ENCODE peak calls at places on chromosomes 1 and 21, in eight cellular contexts. F is WERI-Rb-1; Z is A549; H is brain microvascular endothelial cell; W is ELF-1; P is GM04504; T is ELR; I is stimulated activated CD4-positive, alpha-beta T cell treated with anti-CD3 and anti-CD28 coated beads, Interleukin-2, amount 100 ng/mL, for 48 hours. E is an unnamed sample.

GRCh38 chr21:14321042-14321441 is 61.9 kb downstream of the HSPA13 start:
- DNase-seq in F (no peak), W (no peak), T (peak; percentile 46), I (no peak), P (no peak), H (peak; percentile 5), Z (no peak), E (peak; percentile 61)

GRCh38 chr1:224623743-224624333 is 7.7 kb downstream of the CNIH3 start:
- DNase-seq in T (peak; percentile 97), W (no peak), Z (no peak), I (peak; percentile 45), H (peak; percentile 96), P (peak; percentile 80), F (no peak), E (peak; percentile 85)

GRCh38 chr1:107277022-107277421 is 136.2 kb downstream of the NTNG1 start:
- DNase-seq in F (peak; percentile 74), H (peak; percentile 58), I (no peak), P (peak; percentile 46), T (peak; percentile 40), W (peak; percentile 50), Z (peak; percentile 34), E (peak; percentile 8)

GRCh38 chr1:178301141-178301540 is 195.6 kb downstream of the CLEC20A start:
- DNase-seq in T (no peak), Z (no peak), I (no peak), F (no peak), W (no peak), P (no peak), H (no peak), E (no peak)

GRCh38 chr1:231272173-231272572 is 31.2 kb downstream of the GNPAT start:
- DNase-seq in W (no peak), P (no peak), T (no peak), H (no peak), Z (no peak), F (no peak), I (no peak), E (no peak)

GRCh38 chr1:47179023-47179987 is 10.5 kb downstream of the PDZK1IP1 start:
- DNase-seq in F (peak; percentile 92), W (peak; percentile 98), H (peak; percentile 92), I (peak; percentile 81), P (peak; percentile 88), T (peak; percentile 95), Z (peak; percentile 92), E (peak; percentile 79)

GRCh38 chr1:37147906-37148305 is 113.6 kb upstream of the GRIK3 start:
- DNase-seq in Z (no peak), P (no peak), H (no peak), I (no peak), T (no peak), W (no peak), F (no peak), E (no peak)

GRCh38 chr1:232184561-232185530 is 445.1 kb downstream of the SIPA1L2 start:
- DNase-seq in F (no peak), H (no peak), W (no peak), P (no peak), T (no peak), I (no peak), Z (no peak), E (no peak)

GRCh38 chr1:246565751-246566127 is 322 bp downstream of the TFB2M start:
- DNase-seq in W (no peak), P (no peak), I (no peak), Z (no peak), H (no peak), T (peak; percentile 62), F (no peak), E (no peak)

GRCh38 chr21:21324297-21324696 is 326.1 kb downstream of the NCAM2 start:
- DNase-seq in P (no peak), F (peak; percentile 11), T (no peak), Z (no peak), W (no peak), I (no peak), H (no peak), E (no peak)

GRCh38 chr1:15501208-15502032 is 22.6 kb downstream of the CASP9 start:
- DNase-seq in W (peak; percentile 65), Z (peak; percentile 60), P (no peak), F (peak; percentile 78), I (peak; percentile 52), H (peak; percentile 53), T (peak; percentile 70), E (peak; percentile 63)

GRCh38 chr1:110059133-110059863 is 11.2 kb downstream of the ALX3 start:
- DNase-seq in H (no peak), I (no peak), T (no peak), F (no peak), P (no peak), W (peak; percentile 59), Z (no peak), E (no peak)

GRCh38 chr1:98940680-98941079 is 64.0 kb downstream of the PLPPR5 start:
- DNase-seq in H (peak; percentile 69), W (no peak), T (peak; percentile 76), F (no peak), Z (no peak), I (peak; percentile 8), P (peak; percentile 40), E (peak; percentile 18)

GRCh38 chr1:12578860-12579422 is 39.1 kb downstream of the DHRS3 start:
- DNase-seq in P (no peak), Z (no peak), F (no peak), W (no peak), H (no peak), T (no peak), I (no peak), E (no peak)

GRCh38 chr1:109713636-109714035 is 1.6 kb downstream of the GSTM5 start:
- DNase-seq in Z (no peak), H (no peak), P (no peak), F (no peak), T (no peak), I (no peak), W (no peak), E (no peak)

GRCh38 chr21:16262109-16262508 is 532.3 kb downstream of the USP25 start:
- DNase-seq in I (no peak), W (no peak), T (no peak), H (no peak), Z (no peak), F (no peak), P (no peak), E (peak; percentile 2)

GRCh38 chr1:109850827-109851226 is 59.8 kb upstream of the CSF1 start:
- DNase-seq in I (no peak), Z (no peak), F (no peak), W (no peak), P (no peak), T (peak; percentile 72), H (no peak), E (no peak)

GRCh38 chr1:224541901-224542610 is 74.1 kb upstream of the CNIH3 start:
- DNase-seq in T (peak; percentile 43), I (no peak), H (no peak), F (no peak), Z (no peak), P (no peak), W (no peak), E (peak; percentile 76)

GRCh38 chr1:163094589-163094988 is 25.4 kb downstream of the RGS4 start:
- DNase-seq in Z (no peak), W (no peak), I (no peak), P (no peak), H (no peak), T (no peak), F (no peak), E (no peak)

GRCh38 chr1:47840791-47841190 is 156.4 kb downstream of the TRABD2B start:
- DNase-seq in W (no peak), F (no peak), Z (no peak), P (no peak), H (no peak), T (no peak), I (no peak), E (no peak)

GRCh38 chr1:42214447-42214871 is 49.9 kb upstream of the GUCA2A start:
- DNase-seq in W (no peak), F (no peak), I (no peak), P (no peak), Z (peak; percentile 33), T (peak; percentile 36), H (peak; percentile 69), E (no peak)

GRCh38 chr1:223135176-223135575 is 7.9 kb downstream of the TLR5 start:
- DNase-seq in P (peak; percentile 67), W (no peak), H (peak; percentile 40), T (peak; percentile 72), Z (no peak), F (no peak), I (no peak), E (no peak)

GRCh38 chr1:59377350-59377904 is 80.5 kb downstream of the FGGY start:
- DNase-seq in T (no peak), Z (no peak), W (no peak), F (no peak), P (no peak), H (no peak), I (no peak), E (no peak)

GRCh38 chr1:40478276-40478675 is 1.2 kb downstream of the ZFP69 start:
- DNase-seq in F (no peak), Z (no peak), W (no peak), H (no peak), T (no peak), I (no peak), P (no peak), E (no peak)

GRCh38 chr1:39293375-39294070 is 89.0 kb downstream of the MACF1 start:
- DNase-seq in T (peak; percentile 54), P (peak; percentile 37), H (no peak), W (no peak), I (no peak), F (no peak), Z (no peak), E (peak; percentile 64)

GRCh38 chr21:46459356-46460112 is 843 bp downstream of the DIP2A start:
- DNase-seq in T (peak; percentile 62), H (peak; percentile 29), P (no peak), Z (no peak), I (no peak), F (peak; percentile 25), W (peak; percentile 39), E (no peak)

GRCh38 chr1:7006996-7007871 is 222.0 kb downstream of the CAMTA1 start:
- DNase-seq in H (no peak), Z (no peak), F (no peak), W (no peak), T (no peak), I (no peak), P (no peak), E (no peak)

GRCh38 chr1:200130552-200130951 is 103.0 kb downstream of the NR5A2 start:
- DNase-seq in H (no peak), W (no peak), P (no peak), Z (peak; percentile 40), I (no peak), F (no peak), T (no peak), E (no peak)

GRCh38 chr1:94050263-94050662 is 70.7 kb downstream of the ABCA4 start:
- DNase-seq in T (peak; percentile 73), P (no peak), Z (no peak), I (no peak), F (no peak), H (no peak), W (no peak), E (no peak)

GRCh38 chr1:98030483-98030882 is 109.6 kb upstream of the DPYD start:
- DNase-seq in Z (peak; percentile 66), W (no peak), P (no peak), F (no peak), H (no peak), T (peak; percentile 90), I (no peak), E (no peak)

GRCh38 chr1:73044241-73044640 is 761.9 kb upstream of the NEGR1 start:
- DNase-seq in H (no peak), P (no peak), W (no peak), I (no peak), T (no peak), Z (no peak), F (no peak), E (no peak)

GRCh38 chr1:52633291-52633754 is 355 bp downstream of the SHISAL2A start:
- DNase-seq in T (no peak), Z (no peak), I (peak; percentile 18), F (peak; percentile 43), W (peak; percentile 65), P (no peak), H (no peak), E (no peak)

GRCh38 chr1:35563166-35563565 is 5.6 kb downstream of the NCDN start:
- DNase-seq in W (no peak), H (no peak), P (no peak), I (no peak), F (no peak), Z (no peak), T (no peak), E (no peak)

GRCh38 chr1:184753608-184754478 is 815 bp downstream of the EDEM3 start:
- DNase-seq in W (no peak), F (peak; percentile 49), I (peak; percentile 24), H (peak; percentile 8), Z (peak; percentile 21), T (peak; percentile 53), P (no peak), E (no peak)